ENCODE peak calls at places on chromosomes 4 and X, in ten cellular contexts. D is fibroblast of mammary gland, G is tibial artery, W is choroid plexus epithelial cell, Z is kidney epithelial cell, N is H7, R is epithelial cell of proximal tubule, L is heart left ventricle, J is lung, X is cardiac muscle cell. O is an unnamed sample.

GRCh38 chrX:44735498-44735897 is 108.3 kb upstream of the DUSP21 start:
- DNase-seq in D (no peak), G (no peak), W (no peak), Z (no peak), N (no peak), R (no peak), L (no peak), J (no peak), X (no peak), O (no peak)

GRCh38 chr4:25031077-25031606 is 396 bp upstream of the LGI2 start:
- DNase-seq in D (peak), G (peak), W (peak), Z (no peak), N (peak), R (no peak), L (peak), J (no peak), X (peak), O (peak)

GRCh38 chr4:71132486-71132885 is 139.0 kb downstream of the DCK start:
- DNase-seq in D (peak), G (no peak), W (no peak), Z (no peak), N (no peak), R (no peak), L (no peak), J (no peak), X (peak), O (peak)

GRCh38 chr4:81839347-81840042 is 367.8 kb upstream of the RASGEF1B start:
- DNase-seq in D (no peak), G (no peak), W (no peak), Z (peak), N (no peak), R (no peak), L (no peak), J (no peak), X (no peak), O (no peak)

GRCh38 chr4:55172694-55173287 is 47.4 kb upstream of the KDR start:
- DNase-seq in D (peak), G (no peak), W (peak), Z (no peak), N (no peak), R (no peak), L (no peak), J (no peak), X (peak), O (peak)

GRCh38 chr4:173490817-173491518 is 39.1 kb downstream of the HAND2 start:
- DNase-seq in D (peak), G (no peak), W (peak), Z (peak), N (no peak), R (peak), L (no peak), J (no peak), X (peak), O (peak)

GRCh38 chr4:4618846-4619245 is 77.0 kb upstream of the STX18 start:
- DNase-seq in D (no peak), G (no peak), W (peak), Z (no peak), N (no peak), R (no peak), L (no peak), J (no peak), X (peak), O (no peak)

GRCh38 chrX:21225643-21226042 is 148.6 kb upstream of the CNKSR2 start:
- DNase-seq in D (peak), G (no peak), W (no peak), Z (no peak), N (no peak), R (no peak), L (no peak), J (no peak), X (no peak), O (peak)

GRCh38 chrX:145751943-145752342 is 65.7 kb upstream of the SLITRK2 start:
- DNase-seq in D (peak), G (no peak), W (peak), Z (no peak), N (no peak), R (no peak), L (no peak), J (no peak), X (no peak), O (no peak)

GRCh38 chr4:92100980-92101379 is 202.8 kb upstream of the GRID2 start:
- DNase-seq in D (no peak), G (no peak), W (no peak), Z (no peak), N (no peak), R (no peak), L (no peak), J (no peak), X (peak), O (no peak)

GRCh38 chr4:167541286-167541685 is 307.0 kb upstream of the SPOCK3 start:
- DNase-seq in D (no peak), G (no peak), W (no peak), Z (no peak), N (no peak), R (no peak), L (no peak), J (no peak), X (no peak), O (no peak)

GRCh38 chr4:7985891-7986441 is 46.3 kb upstream of the AFAP1 start:
- DNase-seq in D (peak), G (no peak), W (peak), Z (no peak), N (peak), R (no peak), L (no peak), J (no peak), X (peak), O (no peak)

GRCh38 chrX:122512561-122513072 is 671.5 kb upstream of the GRIA3 start:
- DNase-seq in D (peak), G (no peak), W (peak), Z (no peak), N (no peak), R (no peak), L (no peak), J (no peak), X (no peak), O (peak)

GRCh38 chr4:949656-950055 is 17.4 kb downstream of the TMEM175 start:
- DNase-seq in D (no peak), G (peak), W (no peak), Z (no peak), N (peak), R (no peak), L (no peak), J (no peak), X (no peak), O (no peak)

GRCh38 chrX:11722304-11722703 is 35.7 kb upstream of the MSL3 start:
- DNase-seq in D (no peak), G (no peak), W (no peak), Z (no peak), N (no peak), R (no peak), L (no peak), J (no peak), X (no peak), O (no peak)

GRCh38 chr4:65668201-65669007 is 1.9 kb downstream of the EPHA5 start:
- DNase-seq in D (peak), G (peak), W (peak), Z (no peak), N (peak), R (no peak), L (no peak), J (no peak), X (no peak), O (peak)

GRCh38 chr4:17327587-17327986 is 184.3 kb downstream of the QDPR start:
- DNase-seq in D (no peak), G (no peak), W (no peak), Z (no peak), N (no peak), R (no peak), L (no peak), J (no peak), X (peak), O (peak)

GRCh38 chr4:184538023-184538599 is 63.8 kb upstream of the IRF2 start:
- DNase-seq in D (peak), G (peak), W (peak), Z (peak), N (peak), R (peak), L (peak), J (peak), X (peak), O (peak)

GRCh38 chr4:156959298-156959702 is 12.3 kb downstream of the PDGFC start:
- DNase-seq in D (no peak), G (no peak), W (peak), Z (no peak), N (no peak), R (no peak), L (no peak), J (no peak), X (peak), O (peak)

GRCh38 chr4:156962551-156962974 is 9.0 kb downstream of the PDGFC start:
- DNase-seq in D (peak), G (no peak), W (peak), Z (no peak), N (no peak), R (peak), L (no peak), J (no peak), X (peak), O (peak)

GRCh38 chr4:156961241-156962068 is 10.1 kb downstream of the PDGFC start:
- DNase-seq in D (no peak), G (no peak), W (no peak), Z (no peak), N (no peak), R (no peak), L (no peak), J (no peak), X (no peak), O (no peak)

GRCh38 chr4:156963419-156963818 is 8.2 kb downstream of the PDGFC start:
- DNase-seq in D (no peak), G (no peak), W (no peak), Z (no peak), N (no peak), R (no peak), L (no peak), J (no peak), X (no peak), O (no peak)

GRCh38 chr4:156962069-156962377 is 9.6 kb downstream of the PDGFC start:
- DNase-seq in D (no peak), G (no peak), W (no peak), Z (no peak), N (no peak), R (no peak), L (no peak), J (no peak), X (no peak), O (no peak)
- H3K4me3 ChIP-seq in D (no peak), G (no peak), W (no peak), Z (no peak), N (no peak), R (peak), L (no peak), J (no peak), X (no peak), O (peak)

GRCh38 chrX:154980330-154981115 is 42.0 kb downstream of the F8 start:
- DNase-seq in D (peak), G (peak), W (peak), Z (peak), N (peak), R (no peak), L (peak), J (peak), X (peak), O (peak)
- H3K4me3 ChIP-seq in D (peak), G (peak), W (peak), Z (peak), N (no peak), R (peak), L (peak), J (no peak), X (no peak), O (peak)

GRCh38 chr4:139607302-139608060 is 51.5 kb upstream of the SETD7 start:
- DNase-seq in D (peak), G (no peak), W (no peak), Z (no peak), N (no peak), R (no peak), L (no peak), J (no peak), X (no peak), O (peak)
- H3K4me3 ChIP-seq in D (no peak), G (peak), W (no peak), Z (no peak), N (no peak), R (no peak), L (no peak), J (no peak), X (no peak), O (no peak)

DNA sequence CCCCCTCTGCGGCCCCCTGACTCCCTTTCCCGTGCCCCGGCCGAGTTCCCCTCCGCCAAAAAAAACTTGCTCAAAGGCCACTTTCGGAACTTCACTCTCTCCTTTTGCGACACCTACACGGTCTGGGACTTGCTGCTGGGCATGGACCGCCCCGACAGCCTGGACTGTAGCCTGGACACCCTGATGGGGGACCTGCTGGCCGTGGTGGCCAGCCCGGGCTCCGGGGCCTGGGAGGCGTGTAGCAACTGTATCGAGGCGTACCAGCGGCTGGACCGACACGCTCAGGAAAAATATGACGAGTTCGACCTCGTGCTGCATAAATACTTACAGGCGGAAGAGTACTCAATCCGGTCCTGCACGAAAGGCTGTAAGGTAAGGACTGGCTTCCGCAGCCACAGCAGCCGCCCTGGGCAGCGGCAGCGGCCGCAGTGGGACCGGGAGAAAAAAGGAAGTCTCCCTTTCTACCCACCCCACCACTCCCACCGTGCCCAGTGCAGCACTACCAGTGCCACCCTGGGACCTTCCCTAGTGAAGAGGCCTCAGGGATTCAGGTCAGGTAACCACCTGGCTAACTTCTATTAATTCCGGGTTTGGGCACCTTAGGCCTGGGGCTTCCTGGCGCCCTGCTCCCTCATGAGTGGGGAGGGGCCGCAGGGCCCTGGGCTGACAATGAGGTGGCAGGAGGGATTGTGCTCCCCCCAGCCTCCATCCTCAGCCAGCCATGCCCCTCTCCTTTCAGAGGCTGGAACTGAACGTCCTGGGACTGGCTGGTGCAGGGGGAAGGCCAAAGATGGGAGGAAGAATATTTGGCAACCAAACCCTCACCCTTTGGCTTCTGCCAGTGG is 1.9 kb downstream of the NALF2 start:
- DNase-seq in D (no peak), G (no peak), W (peak), Z (no peak), N (no peak), R (no peak), L (no peak), J (peak), X (no peak), O (no peak)
- H3K4me3 ChIP-seq in D (no peak), G (no peak), W (no peak), Z (no peak), N (peak), R (peak), L (peak), J (no peak), X (no peak), O (no peak)

DNA sequence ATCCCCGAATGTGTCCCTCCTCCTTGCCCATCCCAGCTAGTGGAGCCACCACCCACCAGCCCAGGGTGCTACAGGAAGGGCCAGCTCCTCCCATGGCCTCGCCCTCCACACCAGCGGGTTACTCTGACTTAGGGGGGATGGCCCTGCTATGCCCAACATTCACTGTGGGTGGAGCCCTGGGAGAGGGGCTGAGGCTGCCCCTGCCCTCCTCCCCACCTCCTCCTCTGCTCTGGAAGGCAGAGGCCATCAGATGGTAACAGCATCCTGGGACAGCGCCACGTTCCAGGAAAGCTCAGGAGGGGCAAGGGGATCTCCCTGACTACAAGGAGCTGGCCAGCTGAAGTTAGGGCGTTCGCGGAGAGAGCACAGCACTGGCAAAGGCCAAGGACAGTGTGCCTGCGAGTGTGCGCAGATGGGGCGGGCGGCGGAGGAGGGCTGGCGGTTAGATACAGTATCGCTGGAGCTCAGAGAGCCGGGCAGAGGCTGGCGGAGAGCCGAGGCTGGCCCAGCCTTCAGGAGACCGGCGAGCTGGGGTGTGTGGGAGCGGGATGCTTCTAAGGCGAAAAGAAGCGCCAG is 1.5 kb downstream of the JAKMIP1 start:
- DNase-seq in D (no peak), G (peak), W (no peak), Z (no peak), N (peak), R (no peak), L (no peak), J (no peak), X (peak), O (no peak)
- H3K4me3 ChIP-seq in D (no peak), G (peak), W (no peak), Z (no peak), N (peak), R (no peak), L (peak), J (peak), X (peak), O (no peak)

DNA sequence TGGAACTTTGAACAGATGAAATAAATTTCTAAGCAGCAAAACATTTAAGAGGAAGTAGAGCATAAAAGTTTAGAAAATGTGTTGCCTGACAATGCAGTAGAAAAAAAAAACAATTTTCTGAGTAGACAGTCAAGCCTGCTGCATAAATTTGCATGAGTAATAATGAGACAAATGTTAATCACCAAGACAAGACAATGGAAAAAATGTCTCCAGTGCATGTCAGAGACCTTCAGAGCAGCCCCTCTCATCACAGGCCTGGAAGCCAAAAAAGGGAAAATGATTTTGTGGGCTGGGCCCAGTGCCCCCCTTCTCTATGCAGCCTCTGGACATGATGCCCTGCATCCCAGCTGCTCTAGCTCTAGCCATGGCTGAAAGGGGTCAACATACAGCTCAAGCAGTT is 204.6 kb downstream of the COX18 start:
- DNase-seq in D (no peak), G (no peak), W (no peak), Z (no peak), N (no peak), R (no peak), L (no peak), J (no peak), X (no peak), O (peak)
- H3K4me3 ChIP-seq in D (no peak), G (no peak), W (no peak), Z (no peak), N (no peak), R (no peak), L (no peak), J (no peak), X (no peak), O (no peak)

GRCh38 chr4:26420903-26421302 is 69.4 kb downstream of the CCKAR start:
- DNase-seq in D (no peak), G (no peak), W (peak), Z (no peak), N (peak), R (no peak), L (no peak), J (no peak), X (no peak), O (peak)
- H3K4me3 ChIP-seq in D (no peak), G (no peak), W (no peak), Z (no peak), N (no peak), R (no peak), L (no peak), J (no peak), X (no peak), O (no peak)

GRCh38 chr4:166422475-166422874 is 549.4 kb downstream of the TLL1 start:
- DNase-seq in D (peak), G (no peak), W (peak), Z (no peak), N (no peak), R (no peak), L (no peak), J (no peak), X (peak), O (peak)

GRCh38 chr4:166415749-166416148 is 542.7 kb downstream of the TLL1 start:
- DNase-seq in D (no peak), G (no peak), W (no peak), Z (no peak), N (no peak), R (no peak), L (no peak), J (no peak), X (no peak), O (no peak)

GRCh38 chr4:166421556-166422156 is 548.6 kb downstream of the TLL1 start:
- DNase-seq in D (peak), G (peak), W (peak), Z (no peak), N (no peak), R (peak), L (no peak), J (no peak), X (peak), O (peak)
- H3K4me3 ChIP-seq in D (no peak), G (no peak), W (no peak), Z (no peak), N (no peak), R (no peak), L (no peak), J (no peak), X (no peak), O (no peak)

DNA sequence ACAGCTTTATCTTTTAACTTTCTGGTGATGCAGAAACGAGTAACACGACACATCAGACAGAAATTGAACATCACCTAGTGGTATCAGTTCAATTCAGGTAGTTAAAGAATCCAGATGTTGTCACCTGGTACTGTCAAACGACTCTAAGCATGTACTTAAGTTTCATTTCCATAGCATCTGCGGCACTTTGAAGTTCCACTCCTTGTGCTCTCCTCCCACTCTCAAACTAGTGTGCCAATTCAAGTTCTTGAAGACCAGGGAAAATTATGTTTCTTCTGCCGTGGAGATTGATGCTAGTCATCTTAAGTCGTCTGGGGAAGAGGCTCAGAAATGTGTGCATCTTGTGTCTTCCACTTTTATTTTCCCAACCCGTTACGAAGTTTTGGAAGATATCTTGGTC is 868 bp downstream of the COL4A6 start:
- DNase-seq in D (no peak), G (no peak), W (no peak), Z (no peak), N (no peak), R (no peak), L (no peak), J (no peak), X (no peak), O (peak)
- H3K4me3 ChIP-seq in D (no peak), G (peak), W (peak), Z (no peak), N (peak), R (no peak), L (peak), J (no peak), X (peak), O (peak)

O was measured in GM23248.